ENCODE peak calls at places on chromosomes 1 and 21, in four cellular contexts. One of them, this sample, is unnamed.

GRCh38 chr1:173601588-173601987 is 1.3 kb downstream of the SLC9C2 start:
- DNase-seq in ovary: no peak
- DNase-seq in breast epithelium: no peak
- DNase-seq in Peyer's patch: no peak
- DNase-seq in this sample: no peak

GRCh38 chr1:193700710-193701355 is 514.4 kb upstream of the B3GALT2 start:
- DNase-seq in ovary: no peak
- DNase-seq in breast epithelium: no peak
- DNase-seq in Peyer's patch: no peak
- DNase-seq in this sample: no peak

GRCh38 chr21:46060596-46061061 is 37.3 kb upstream of the COL6A2 start:
- DNase-seq in ovary: peak; percentile 90
- DNase-seq in breast epithelium: peak; percentile 58
- DNase-seq in Peyer's patch: peak; percentile 47
- DNase-seq in this sample: peak; percentile 82

GRCh38 chr1:47580451-47580980 is 142.7 kb downstream of the FOXD2 start:
- DNase-seq in ovary: no peak
- DNase-seq in breast epithelium: no peak
- DNase-seq in Peyer's patch: peak; percentile 34
- DNase-seq in this sample: peak; percentile 15

GRCh38 chr1:6287431-6287886 is 26.6 kb upstream of the GPR153 start:
- DNase-seq in ovary: peak; percentile 66
- DNase-seq in breast epithelium: no peak
- DNase-seq in Peyer's patch: no peak
- DNase-seq in this sample: no peak

GRCh38 chr1:235742914-235743599 is 93.5 kb upstream of the GNG4 start:
- DNase-seq in ovary: no peak
- DNase-seq in breast epithelium: no peak
- DNase-seq in Peyer's patch: no peak
- DNase-seq in this sample: no peak

GRCh38 chr1:3678361-3679097 is 26.2 kb downstream of the TP73 start:
- DNase-seq in ovary: no peak
- DNase-seq in breast epithelium: no peak
- DNase-seq in Peyer's patch: no peak
- DNase-seq in this sample: no peak

GRCh38 chr1:108080448-108080847 is 115.5 kb upstream of the VAV3 start:
- DNase-seq in ovary: no peak
- DNase-seq in breast epithelium: no peak
- DNase-seq in Peyer's patch: no peak
- DNase-seq in this sample: no peak

GRCh38 chr1:159817276-159818041 is 9.2 kb upstream of the SLAMF8 start:
- DNase-seq in ovary: no peak
- DNase-seq in breast epithelium: no peak
- DNase-seq in Peyer's patch: no peak
- DNase-seq in this sample: peak; percentile 56

GRCh38 chr1:12574757-12575139 is 43.3 kb downstream of the DHRS3 start:
- DNase-seq in ovary: no peak
- DNase-seq in breast epithelium: no peak
- DNase-seq in Peyer's patch: no peak
- DNase-seq in this sample: no peak

GRCh38 chr1:64519921-64520320 is 50.0 kb downstream of the CACHD1 start:
- DNase-seq in ovary: no peak
- DNase-seq in breast epithelium: no peak
- DNase-seq in Peyer's patch: no peak
- DNase-seq in this sample: peak; percentile 85

GRCh38 chr1:219294251-219294650 is 120.6 kb downstream of the LYPLAL1 start:
- DNase-seq in ovary: no peak
- DNase-seq in breast epithelium: no peak
- DNase-seq in Peyer's patch: no peak
- DNase-seq in this sample: no peak

GRCh38 chr1:84510668-84511067 is 4.3 kb upstream of the GNG5 start:
- DNase-seq in ovary: no peak
- DNase-seq in breast epithelium: no peak
- DNase-seq in Peyer's patch: no peak
- DNase-seq in this sample: no peak

GRCh38 chr21:41706263-41706639 is 60.6 kb downstream of the RIPK4 start:
- DNase-seq in ovary: no peak
- DNase-seq in breast epithelium: no peak
- DNase-seq in Peyer's patch: peak; percentile 77
- DNase-seq in this sample: no peak

GRCh38 chr21:41706678-41707077 is 60.2 kb downstream of the RIPK4 start:
- DNase-seq in ovary: no peak
- DNase-seq in breast epithelium: no peak
- DNase-seq in Peyer's patch: no peak
- DNase-seq in this sample: no peak

GRCh38 chr21:41709166-41709565 is 57.7 kb downstream of the RIPK4 start:
- DNase-seq in ovary: no peak
- DNase-seq in breast epithelium: no peak
- DNase-seq in Peyer's patch: peak; percentile 19
- DNase-seq in this sample: no peak

GRCh38 chr21:41705546-41706262 is 61.1 kb downstream of the RIPK4 start:
- DNase-seq in ovary: no peak
- DNase-seq in breast epithelium: no peak
- DNase-seq in Peyer's patch: peak; percentile 46
- DNase-seq in this sample: no peak

DNA sequence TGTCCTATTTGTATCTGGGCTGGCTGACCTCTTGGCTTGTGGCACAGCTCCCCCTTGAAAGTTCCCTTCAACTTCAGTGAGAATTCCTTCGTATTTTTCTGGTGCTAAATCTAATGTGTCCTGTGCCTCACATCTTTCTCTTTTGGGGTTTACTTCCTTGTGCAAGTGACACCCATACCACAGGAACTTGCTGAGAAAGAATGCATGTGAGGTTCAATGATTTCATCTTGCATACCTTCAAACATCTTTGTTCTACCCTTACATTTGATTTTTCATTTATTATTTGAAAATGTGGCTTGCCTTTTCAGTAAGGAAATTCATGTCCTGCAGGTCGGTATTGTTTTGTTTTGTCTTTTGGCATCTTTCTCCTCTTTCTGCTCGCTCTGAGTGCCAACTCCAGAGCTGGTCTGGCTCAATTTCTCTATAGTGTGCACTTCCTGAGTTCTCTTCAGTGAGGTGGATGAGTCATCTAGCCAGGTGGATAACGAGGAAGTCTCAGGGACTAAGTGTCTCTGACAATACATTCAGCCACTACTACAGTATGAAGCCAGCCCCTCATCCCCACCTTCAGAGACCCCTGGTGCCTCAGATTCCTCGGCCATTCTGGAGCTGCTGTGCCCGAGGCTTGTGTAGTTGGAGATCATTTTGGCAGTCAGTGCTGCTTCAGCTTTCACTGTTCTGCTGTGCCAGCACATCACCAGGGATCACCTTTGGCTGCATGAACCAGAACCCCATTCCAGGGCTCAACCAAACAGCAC is 59.4 kb downstream of the RIPK4 start:
- DNase-seq in ovary: no peak
- DNase-seq in breast epithelium: peak; percentile 45
- DNase-seq in Peyer's patch: peak; percentile 69
- DNase-seq in this sample: no peak
- H3K4me1 ChIP-seq in ovary: no peaks in the 10 kb centered on the region
- H3K4me1 ChIP-seq in breast epithelium: peaks cover 6% of the 10 kb centered on the region
- H3K4me1 ChIP-seq in Peyer's patch: peaks cover 47% of the 10 kb centered on the region
- H3K4me1 ChIP-seq in this sample: no peaks in the 10 kb centered on the region

GRCh38 chr1:28613175-28613574 is 21.1 kb downstream of the RAB42 start:
- DNase-seq in ovary: no peak
- DNase-seq in breast epithelium: no peak
- DNase-seq in Peyer's patch: no peak
- DNase-seq in this sample: no peak
- H3K36me3 ChIP-seq in ovary: no peaks in the 10 kb centered on the region
- H3K36me3 ChIP-seq in breast epithelium: no peaks in the 10 kb centered on the region
- H3K36me3 ChIP-seq in Peyer's patch: no peaks in the 10 kb centered on the region
- H3K36me3 ChIP-seq in this sample: peaks cover 76% of the 10 kb centered on the region

GRCh38 chr1:34985063-34985770 is at the start of gene TMEM35B:
- DNase-seq in ovary: peak; percentile 68
- DNase-seq in breast epithelium: no peak
- DNase-seq in Peyer's patch: peak; percentile 83
- DNase-seq in this sample: peak; percentile 65
- TF ChIP-seq POLR2A in ovary: peak; percentile 74
- TF ChIP-seq POLR2A in breast epithelium: peak; percentile 58
- TF ChIP-seq POLR2A in Peyer's patch: peak; percentile 65
- TF ChIP-seq POLR2A in this sample: peak; percentile 73

GRCh38 chr1:179293340-179294327 is at the start of gene SOAT1:
- DNase-seq in ovary: peak; percentile 94
- DNase-seq in breast epithelium: peak; percentile 83
- DNase-seq in Peyer's patch: peak; percentile 95
- DNase-seq in this sample: peak; percentile 98
- H3K4me1 ChIP-seq in ovary: peaks cover 2% of the 10 kb centered on the region
- H3K4me1 ChIP-seq in breast epithelium: no peaks in the 10 kb centered on the region
- H3K4me1 ChIP-seq in Peyer's patch: peaks cover 17% of the 10 kb centered on the region
- H3K4me1 ChIP-seq in this sample: peaks cover 36% of the 10 kb centered on the region

GRCh38 chr1:26729633-26730032 is 33.8 kb downstream of the ARID1A start:
- DNase-seq in ovary: no peak
- DNase-seq in breast epithelium: no peak
- DNase-seq in Peyer's patch: no peak
- DNase-seq in this sample: no peak

GRCh38 chr1:26733982-26734381 is 38.2 kb downstream of the ARID1A start:
- DNase-seq in ovary: no peak
- DNase-seq in breast epithelium: no peak
- DNase-seq in Peyer's patch: no peak
- DNase-seq in this sample: no peak

GRCh38 chr1:26730695-26731094 is 34.9 kb downstream of the ARID1A start:
- DNase-seq in ovary: no peak
- DNase-seq in breast epithelium: no peak
- DNase-seq in Peyer's patch: no peak
- DNase-seq in this sample: no peak

GRCh38 chr1:26733392-26733791 is 37.6 kb downstream of the ARID1A start:
- DNase-seq in ovary: no peak
- DNase-seq in breast epithelium: no peak
- DNase-seq in Peyer's patch: no peak
- DNase-seq in this sample: no peak

GRCh38 chr1:26731233-26731902 is 35.6 kb downstream of the ARID1A start:
- DNase-seq in ovary: no peak
- DNase-seq in breast epithelium: no peak
- DNase-seq in Peyer's patch: no peak
- DNase-seq in this sample: no peak
- H3K36me3 ChIP-seq in ovary: no peaks in the 10 kb centered on the region
- H3K36me3 ChIP-seq in breast epithelium: peaks cover 9% of the 10 kb centered on the region
- H3K36me3 ChIP-seq in Peyer's patch: no peaks in the 10 kb centered on the region
- H3K36me3 ChIP-seq in this sample: no peaks in the 10 kb centered on the region

DNA sequence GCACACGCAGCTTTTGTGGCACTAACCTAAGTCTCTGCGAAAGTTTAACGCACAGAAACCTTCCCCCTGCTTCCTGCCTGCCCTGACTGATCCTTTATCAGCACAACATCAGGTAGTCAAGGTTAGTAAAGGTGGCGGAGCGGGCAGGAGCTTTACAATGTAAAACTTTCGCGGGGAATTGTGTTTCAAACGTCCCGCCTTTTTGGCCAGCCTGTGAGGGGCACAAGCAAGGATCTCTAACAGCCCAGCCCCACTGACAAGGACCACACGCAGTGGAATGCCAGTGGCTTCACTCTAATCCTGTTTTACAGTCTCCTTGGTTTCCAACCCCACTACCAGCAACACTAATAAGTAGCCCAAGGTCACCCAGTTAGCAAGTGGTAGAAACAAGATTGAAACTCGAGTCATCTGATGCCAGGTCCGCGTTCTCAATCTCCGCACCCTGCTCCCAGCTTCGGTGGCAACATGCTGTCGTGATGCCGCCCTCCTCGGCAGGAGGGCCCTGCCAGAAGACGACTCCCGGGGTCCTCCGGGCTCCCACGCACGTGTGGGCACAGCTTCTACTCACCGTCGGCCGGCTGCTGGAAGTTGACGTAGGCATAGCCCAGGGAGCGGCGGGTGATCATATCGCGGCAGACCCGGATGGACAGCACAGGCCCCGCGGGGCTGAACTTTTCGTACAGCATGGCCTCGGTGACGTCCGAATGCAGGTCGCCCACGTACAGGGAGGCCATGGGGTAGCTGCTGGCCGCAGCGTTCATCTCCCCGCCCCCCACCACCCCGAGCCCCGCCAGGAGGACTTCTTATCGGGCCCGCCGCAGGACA is 1.2 kb downstream of the PABPC4 start:
- DNase-seq in ovary: peak; percentile 59
- DNase-seq in breast epithelium: peak; percentile 32
- DNase-seq in Peyer's patch: peak; percentile 74
- DNase-seq in this sample: peak; percentile 87
- TF ChIP-seq POLR2A in ovary: no peak
- TF ChIP-seq POLR2A in breast epithelium: no peak
- TF ChIP-seq POLR2A in Peyer's patch: no peak
- TF ChIP-seq POLR2A in this sample: peak; percentile 9

DNA sequence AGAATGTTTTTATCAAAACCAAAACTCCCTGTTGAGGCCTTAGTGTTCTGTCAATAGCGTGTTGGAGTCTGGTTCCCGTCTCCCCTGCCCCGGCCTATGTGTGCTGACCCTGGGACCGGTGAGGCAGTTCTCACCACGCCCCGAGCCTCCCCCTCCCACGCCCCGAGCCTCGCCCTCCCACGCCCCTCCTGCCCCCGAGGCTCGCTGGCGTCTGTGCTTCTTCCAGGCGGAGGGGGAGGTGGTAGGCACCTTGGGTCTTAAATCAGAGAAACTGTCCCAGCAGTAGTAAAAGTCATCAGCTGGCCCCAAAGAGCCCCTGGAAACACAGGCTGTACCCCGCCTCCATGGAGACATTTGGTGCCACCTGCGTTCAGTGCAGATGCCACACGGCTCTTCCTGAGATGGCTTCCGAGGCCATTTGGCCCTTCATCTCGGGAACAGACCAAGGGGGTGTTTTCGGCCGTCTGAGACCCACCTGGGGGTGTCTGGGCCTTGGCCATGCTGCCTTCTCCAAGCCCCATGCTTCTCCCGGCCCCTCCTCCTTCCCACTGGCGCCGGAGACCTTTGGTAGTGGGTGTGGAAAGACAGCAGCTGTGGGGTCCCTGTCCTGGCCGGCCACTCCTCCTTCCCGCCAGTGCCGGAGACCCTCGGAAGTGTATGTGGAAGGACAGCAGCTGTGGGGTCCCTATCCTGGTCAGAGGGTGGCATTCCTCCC is 44.7 kb downstream of the SKI start:
- DNase-seq in ovary: no peak
- DNase-seq in breast epithelium: no peak
- DNase-seq in Peyer's patch: no peak
- DNase-seq in this sample: no peak
- H3K4me1 ChIP-seq in ovary: peaks cover 67% of the 10 kb centered on the region
- H3K4me1 ChIP-seq in breast epithelium: peaks cover 35% of the 10 kb centered on the region
- H3K4me1 ChIP-seq in Peyer's patch: peaks cover 90% of the 10 kb centered on the region
- H3K4me1 ChIP-seq in this sample: peaks cover 12% of the 10 kb centered on the region